ENCODE peak calls at places on chromosomes 5 and 9, in ten cellular contexts. C is NCI-H2081, U is uterus, X is HT1080, A is islet precursor cell, B is mucosa of descending colon, F is HEK293T, Y is T1000, S is activated T-helper 1 cell treated with Interleukin-2 at 50 U/mL for 16 hours, M is AG08395. T is an unnamed sample.

GRCh38 chr5:123035950-123036390 is 555 bp downstream of the PPIC start:
- DNase-seq in M (peak; percentile 40), C (peak; percentile 15), U (peak; percentile 51), Y (peak; percentile 45), B (peak; percentile 65), S (no peak), X (peak; percentile 47), A (peak; percentile 88), F (peak; percentile 59), T (peak; percentile 63)

GRCh38 chr9:1320667-1321195 is 270.6 kb downstream of the DMRT2 start:
- DNase-seq in A (no peak), M (no peak), B (no peak), F (no peak), S (no peak), C (no peak), U (no peak), X (no peak), Y (no peak), T (no peak)

GRCh38 chr5:140344683-140345423 is 1.6 kb downstream of the HBEGF start:
- DNase-seq in F (no peak), S (no peak), Y (peak; percentile 8), A (peak; percentile 89), B (no peak), U (no peak), X (peak; percentile 88), M (no peak), C (no peak), T (no peak)

GRCh38 chr9:33458444-33458843 is 11.1 kb upstream of the AQP3 start:
- DNase-seq in F (no peak), S (peak; percentile 52), B (no peak), X (peak; percentile 74), Y (no peak), C (no peak), A (peak; percentile 72), U (no peak), M (no peak), T (no peak)

GRCh38 chr5:9365501-9365900 is 180.4 kb downstream of the SEMA5A start:
- DNase-seq in C (peak; percentile 46), B (no peak), X (no peak), Y (no peak), M (no peak), S (no peak), F (no peak), A (no peak), U (no peak), T (no peak)

GRCh38 chr5:150278916-150279315 is 10.7 kb downstream of the CAMK2A start:
- DNase-seq in U (no peak), S (no peak), F (no peak), Y (no peak), M (peak; percentile 95), C (no peak), B (no peak), X (peak; percentile 85), A (peak; percentile 76), T (peak; percentile 80)

GRCh38 chr5:93677344-93678021 is 63.9 kb downstream of the POU5F2 start:
- DNase-seq in S (no peak), Y (peak; percentile 54), F (peak; percentile 75), M (peak; percentile 84), X (peak; percentile 86), B (peak; percentile 43), C (peak; percentile 57), U (no peak), A (peak; percentile 93), T (peak; percentile 94)

GRCh38 chr5:62457071-62457470 is 44.5 kb downstream of the IPO11 start:
- DNase-seq in M (peak; percentile 33), U (no peak), X (peak; percentile 55), A (no peak), B (no peak), C (no peak), F (no peak), Y (no peak), S (no peak), T (no peak)

GRCh38 chr5:60856059-60856458 is 12.0 kb upstream of the ELOVL7 start:
- DNase-seq in Y (no peak), M (peak; percentile 25), S (no peak), F (no peak), C (no peak), B (no peak), A (no peak), X (no peak), U (no peak), T (no peak)

GRCh38 chr5:14269395-14269794 is 126.3 kb downstream of the TRIO start:
- DNase-seq in C (peak; percentile 93), X (no peak), B (no peak), A (peak; percentile 90), Y (no peak), M (no peak), F (no peak), U (no peak), S (no peak), T (no peak)

GRCh38 chr5:38607396-38607795 is 51.0 kb upstream of the LIFR start:
- DNase-seq in A (peak; percentile 75), F (no peak), U (no peak), Y (no peak), C (no peak), B (no peak), S (no peak), X (peak; percentile 79), M (peak; percentile 62), T (peak; percentile 96)

GRCh38 chr9:114473447-114473801 is 31.8 kb downstream of the WHRN start:
- DNase-seq in C (no peak), A (no peak), F (no peak), B (no peak), Y (no peak), M (no peak), X (no peak), S (no peak), U (no peak), T (no peak)

GRCh38 chr9:136264803-136265405 is 19.3 kb upstream of the QSOX2 start:
- DNase-seq in B (no peak), Y (no peak), S (no peak), C (no peak), A (no peak), U (no peak), X (no peak), M (no peak), F (no peak), T (no peak)

GRCh38 chr9:116809656-116810055 is 122.6 kb downstream of the TRIM32 start:
- DNase-seq in B (no peak), A (no peak), C (no peak), M (no peak), F (no peak), X (no peak), S (no peak), U (no peak), Y (no peak), T (no peak)

GRCh38 chr9:10232352-10232930 is 380.4 kb downstream of the PTPRD start:
- DNase-seq in M (no peak), X (peak; percentile 13), F (no peak), C (no peak), A (no peak), U (no peak), S (no peak), B (no peak), Y (no peak), T (no peak)

GRCh38 chr9:124873664-124874063 is 11.7 kb downstream of the ARPC5L start:
- DNase-seq in U (no peak), B (peak; percentile 48), F (no peak), M (no peak), X (no peak), Y (peak; percentile 12), A (no peak), C (no peak), S (no peak), T (no peak)

GRCh38 chr5:64165160-64165499 is 513 bp upstream of the RNF180 start:
- DNase-seq in F (no peak), B (no peak), Y (no peak), U (no peak), M (no peak), A (no peak), S (no peak), C (no peak), X (no peak), T (no peak)

GRCh38 chr9:71766663-71767062 is 1.6 kb downstream of the CEMIP2 start:
- DNase-seq in B (no peak), Y (no peak), A (no peak), F (no peak), S (no peak), X (no peak), U (no peak), M (no peak), C (no peak), T (no peak)

GRCh38 chr5:138336952-138337684 is 948 bp upstream of the FAM53C start:
- DNase-seq in M (peak; percentile 72), U (peak; percentile 91), B (peak; percentile 73), C (peak; percentile 73), S (no peak), F (peak; percentile 74), X (no peak), Y (no peak), A (no peak), T (peak; percentile 91)

GRCh38 chr5:180103487-180103886 is 31.9 kb upstream of the RNF130 start:
- DNase-seq in A (no peak), U (no peak), C (no peak), M (no peak), X (no peak), B (no peak), S (no peak), F (no peak), Y (no peak), T (no peak)

GRCh38 chr9:104866186-104866585 is 61.8 kb downstream of the ABCA1 start:
- DNase-seq in F (no peak), M (no peak), X (peak; percentile 85), C (no peak), A (no peak), U (no peak), S (no peak), B (no peak), Y (no peak), T (peak; percentile 43)

GRCh38 chr9:133957328-133957727 is 34.8 kb downstream of the VAV2 start:
- DNase-seq in Y (no peak), X (no peak), U (no peak), S (no peak), M (no peak), F (no peak), C (no peak), A (no peak), B (peak; percentile 46), T (no peak)

GRCh38 chr9:70083429-70083828 is 39.8 kb downstream of the MAMDC2 start:
- DNase-seq in S (no peak), C (no peak), M (peak; percentile 14), F (no peak), A (no peak), X (peak; percentile 31), Y (no peak), U (peak; percentile 54), B (no peak), T (no peak)

GRCh38 chr5:115947260-115947659 is 15.0 kb upstream of the LVRN start:
- DNase-seq in A (no peak), U (no peak), X (no peak), C (no peak), M (peak; percentile 12), Y (no peak), B (no peak), F (no peak), S (no peak), T (no peak)

GRCh38 chr9:134968011-134968822 is 50.5 kb upstream of the FCN1 start:
- DNase-seq in Y (no peak), A (no peak), F (peak; percentile 32), B (peak; percentile 25), U (no peak), S (no peak), X (peak; percentile 52), M (no peak), C (no peak), T (peak; percentile 21)

GRCh38 chr9:23672121-23672520 is 153.9 kb downstream of the ELAVL2 start:
- DNase-seq in A (no peak), S (no peak), U (no peak), M (no peak), F (no peak), C (no peak), Y (no peak), X (no peak), B (no peak), T (no peak)

GRCh38 chr5:134857401-134857800 is 11.6 kb downstream of the C5orf24 start:
- DNase-seq in A (no peak), B (no peak), F (no peak), C (no peak), U (no peak), S (no peak), Y (no peak), M (no peak), X (no peak), T (no peak)

GRCh38 chr5:43193952-43194321 is 1.9 kb downstream of the NIM1K start:
- DNase-seq in A (no peak), M (peak; percentile 60), C (no peak), S (no peak), B (no peak), X (no peak), F (no peak), U (no peak), Y (no peak), T (no peak)